ENCODE peak calls at places on chromosome 1, in eight cellular contexts. V, J, N, P, I, Q, D and K are unnamed samples.

GRCh38 chr1:43997979-43998378 is 6.6 kb downstream of the CCDC24 start:
- DNase-seq in J (no peak), Q (no peak), N (no peak), D (no peak), I (no peak), V (no peak), P (no peak), K (no peak)

GRCh38 chr1:178530037-178530402 is 17.1 kb downstream of the TEX35 start:
- DNase-seq in V (peak), I (no peak), D (no peak), Q (no peak), N (no peak), P (peak), J (no peak), K (no peak)

GRCh38 chr1:54996869-54997710 is 1.6 kb upstream of the BSND start:
- DNase-seq in P (peak), J (no peak), Q (no peak), V (no peak), D (no peak), N (no peak), I (no peak), K (no peak)

GRCh38 chr1:81158592-81158991 is 642.1 kb upstream of the ADGRL2 start:
- DNase-seq in J (no peak), I (no peak), V (no peak), P (peak), N (no peak), D (no peak), Q (no peak), K (no peak)

GRCh38 chr1:14037101-14037807 is 337.3 kb downstream of the PRDM2 start:
- DNase-seq in N (no peak), J (no peak), I (no peak), V (peak), Q (no peak), P (no peak), D (no peak), K (no peak)

GRCh38 chr1:117095237-117095636 is 26.3 kb downstream of the TRIM45 start:
- DNase-seq in Q (no peak), V (no peak), N (no peak), J (no peak), P (peak), D (no peak), I (no peak), K (no peak)

GRCh38 chr1:153663211-153663610 is 4.7 kb downstream of the SNAPIN start:
- DNase-seq in N (no peak), I (no peak), V (no peak), P (peak), Q (no peak), D (no peak), J (no peak), K (no peak)

GRCh38 chr1:170807432-170807831 is 127.9 kb upstream of the MROH9 start:
- DNase-seq in Q (no peak), P (peak), J (no peak), N (no peak), V (peak), I (no peak), D (no peak), K (no peak)

GRCh38 chr1:98351506-98352038 is 309.9 kb upstream of the SNX7 start:
- DNase-seq in I (no peak), V (no peak), D (no peak), Q (no peak), J (no peak), P (no peak), N (no peak), K (no peak)

GRCh38 chr1:170262540-170262939 is 116.8 kb downstream of the NTMT2 start:
- DNase-seq in N (no peak), P (no peak), V (no peak), D (no peak), I (no peak), Q (no peak), J (no peak), K (no peak)

GRCh38 chr1:230379928-230380327 is 46.2 kb downstream of the PGBD5 start:
- DNase-seq in P (no peak), V (no peak), J (no peak), I (no peak), D (no peak), Q (no peak), N (no peak), K (no peak)

GRCh38 chr1:202158810-202159533 is 1.4 kb downstream of the PTPN7 start:
- DNase-seq in I (no peak), Q (peak), P (no peak), D (no peak), N (no peak), J (peak), V (no peak), K (no peak)

GRCh38 chr1:96713649-96714048 is 7.9 kb upstream of the PTBP2 start:
- DNase-seq in J (no peak), D (no peak), N (no peak), I (no peak), Q (no peak), P (no peak), V (no peak), K (no peak)

GRCh38 chr1:177948336-177948972 is 21.4 kb downstream of the SEC16B start:
- DNase-seq in Q (peak), J (no peak), V (peak), P (peak), I (peak), N (peak), D (peak), K (no peak)

GRCh38 chr1:26861286-26861701 is 1.7 kb upstream of the SFN start:
- DNase-seq in N (no peak), Q (no peak), D (no peak), P (peak), J (no peak), V (peak), I (no peak), K (no peak)
- TF ChIP-seq CTCF in N (peak), Q (no peak), D (no peak), P (peak), J (peak), V (peak), I (no peak), K (no peak)

DNA sequence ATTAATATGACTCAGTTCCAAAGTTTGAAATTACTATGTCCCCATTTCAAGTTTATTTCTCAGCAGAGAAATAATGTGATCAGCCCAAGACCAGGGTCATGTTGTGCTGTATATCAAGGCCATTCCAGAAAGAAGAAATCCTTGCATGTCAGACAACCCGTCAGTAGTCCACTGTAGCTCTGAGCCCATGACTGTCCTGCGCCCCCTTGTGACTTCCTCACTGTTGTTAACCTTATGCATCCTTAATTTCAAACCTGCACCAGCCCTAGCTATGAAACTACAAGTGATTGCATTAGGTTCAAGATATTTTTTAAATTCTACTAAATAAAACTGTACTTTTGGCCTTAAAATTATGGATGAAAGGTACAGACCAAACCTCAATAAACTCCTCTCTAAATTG is 133.0 kb downstream of the LRRC7 start:
- DNase-seq in P (peak), N (no peak), D (no peak), J (no peak), I (no peak), V (peak), Q (peak), K (no peak)
- TF ChIP-seq CTCF in P (peak), N (peak), D (no peak), J (no peak), I (no peak), V (peak), Q (peak), K (no peak)

GRCh38 chr1:182193908-182194550 is 132.5 kb upstream of the ZNF648 start:
- DNase-seq in J (no peak), V (no peak), N (no peak), P (peak), Q (peak), D (no peak), I (peak), K (no peak)
- TF ChIP-seq CTCF in J (no peak), V (no peak), N (no peak), P (no peak), Q (no peak), D (no peak), I (no peak), K (no peak)

DNA sequence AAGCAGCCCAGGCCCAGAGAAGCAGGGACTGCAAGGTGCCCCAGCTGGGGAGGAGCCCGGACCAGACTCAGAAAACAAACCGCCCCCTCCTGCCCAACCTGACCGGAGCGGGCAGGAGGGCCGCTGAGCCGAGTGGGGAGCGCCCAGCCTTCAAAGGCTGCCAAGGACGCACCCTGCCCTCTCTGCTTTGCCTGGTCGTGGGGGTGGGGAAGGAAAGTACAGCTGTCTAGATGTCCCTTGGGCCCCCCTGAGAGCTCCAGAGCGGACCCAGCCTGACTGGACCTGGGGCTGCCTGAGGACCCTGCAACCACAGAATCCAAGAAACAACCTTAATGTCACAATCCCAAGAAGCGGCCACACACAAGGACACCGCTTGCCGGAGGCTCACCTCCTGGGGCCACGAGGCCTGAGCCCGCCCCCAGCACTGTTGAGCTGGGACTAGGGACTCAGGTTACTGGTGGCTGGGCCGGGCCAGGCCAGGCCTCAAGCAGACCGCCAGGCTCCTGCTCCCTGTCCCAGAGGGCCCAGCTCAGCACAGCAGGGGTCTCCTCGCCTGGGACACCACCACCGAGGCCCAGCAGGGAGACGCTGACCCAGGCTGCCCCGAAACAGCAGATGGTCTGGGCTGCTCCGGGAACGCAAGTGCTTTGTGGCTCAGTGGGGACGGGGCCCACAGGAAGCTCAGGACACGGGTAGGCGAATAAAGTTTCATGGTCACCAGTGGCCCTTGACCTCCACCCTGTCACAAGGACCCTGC is 1.4 kb downstream of the DVL1 start:
- DNase-seq in Q (no peak), V (peak), J (no peak), P (no peak), I (no peak), N (no peak), D (peak), K (no peak)
- TF ChIP-seq CTCF in Q (no peak), V (no peak), J (no peak), P (no peak), I (no peak), N (no peak), D (no peak), K (no peak)

GRCh38 chr1:207318072-207318619 is 3.3 kb upstream of the CD55 start:
- DNase-seq in V (no peak), P (no peak), N (no peak), Q (no peak), I (no peak), J (no peak), D (no peak), K (no peak)

GRCh38 chr1:207321790-207322530 is 482 bp downstream of the CD55 start:
- DNase-seq in P (peak), N (no peak), J (peak), D (no peak), Q (peak), V (peak), I (peak), K (no peak)

GRCh38 chr1:207323425-207323976 is 2.0 kb downstream of the CD55 start:
- DNase-seq in J (no peak), Q (no peak), V (no peak), I (no peak), N (no peak), D (no peak), P (no peak), K (no peak)

GRCh38 chr1:207319207-207319606 is 2.3 kb upstream of the CD55 start:
- DNase-seq in I (no peak), D (no peak), P (no peak), V (no peak), Q (no peak), N (no peak), J (no peak), K (no peak)

DNA sequence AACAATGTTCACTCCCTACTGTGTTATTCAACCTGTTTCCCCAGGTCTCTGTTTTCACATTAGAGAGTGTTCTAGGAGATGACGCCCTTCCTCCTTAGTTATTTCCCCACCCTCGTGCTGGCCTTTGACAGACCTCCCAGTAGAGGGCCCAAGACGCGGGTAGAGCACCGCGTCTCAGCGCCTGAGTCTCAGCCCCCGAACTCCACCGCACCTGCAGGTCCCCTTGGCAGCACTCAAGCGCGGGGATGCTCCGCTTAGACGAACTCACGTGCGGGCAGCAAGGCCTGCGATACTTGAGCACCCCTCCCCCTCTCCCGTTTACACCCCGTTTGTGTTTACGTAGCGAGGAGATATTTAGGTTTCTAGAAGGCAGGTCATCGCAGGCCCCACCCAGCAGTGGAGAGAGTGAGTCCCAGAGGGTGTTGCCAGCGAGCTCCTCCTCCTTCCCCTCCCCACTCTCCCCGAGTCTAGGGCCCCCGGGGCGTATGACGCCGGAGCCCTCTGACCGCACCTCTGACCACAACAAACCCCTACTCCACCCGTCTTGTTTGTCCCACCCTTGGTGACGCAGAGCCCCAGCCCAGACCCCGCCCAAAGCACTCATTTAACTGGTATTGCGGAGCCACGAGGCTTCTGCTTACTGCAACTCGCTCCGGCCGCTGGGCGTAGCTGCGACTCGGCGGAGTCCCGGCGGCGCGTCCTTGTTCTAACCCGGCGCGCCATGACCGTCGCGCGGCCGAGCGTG is at the start of gene CD55:
- DNase-seq in D (peak), P (peak), Q (peak), J (peak), I (peak), N (peak), V (peak), K (peak)
- TF ChIP-seq CTCF in D (no peak), P (no peak), Q (peak), J (peak), I (peak), N (peak), V (peak), K (peak)

GRCh38 chr1:62783736-62784508 is at the start of gene ATG4C:
- DNase-seq in I (peak), P (peak), N (peak), V (peak), J (peak), D (peak), Q (peak), K (peak)
- TF ChIP-seq CTCF in I (no peak), P (no peak), N (no peak), V (no peak), J (peak), D (peak), Q (no peak), K (peak)

DNA sequence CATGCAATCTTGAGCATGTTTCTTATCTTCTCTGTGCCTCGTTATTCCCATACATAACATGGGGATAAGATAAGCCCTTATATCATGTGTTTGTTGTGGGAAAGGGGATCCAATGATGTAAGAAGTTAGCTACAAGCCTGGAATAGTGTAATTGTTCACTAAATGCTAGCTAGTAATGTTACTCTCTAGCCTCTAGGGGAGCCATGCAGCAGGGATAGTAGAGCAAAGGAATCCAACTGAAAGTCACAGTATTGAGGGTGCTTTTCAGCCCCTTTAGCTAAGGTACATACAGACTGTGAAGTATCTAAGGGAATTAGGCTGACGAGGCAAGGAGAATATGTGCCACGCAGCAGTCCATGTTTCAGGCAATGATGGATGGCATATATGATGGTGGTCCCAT is 46.9 kb downstream of the IL23R start:
- DNase-seq in N (no peak), I (no peak), D (no peak), P (peak), J (no peak), V (peak), Q (peak), K (no peak)
- TF ChIP-seq CTCF in N (peak), I (no peak), D (no peak), P (peak), J (peak), V (peak), Q (peak), K (no peak)